ENCODE peak calls at places on chromosomes 13 and 19, in four cellular contexts. V is HepG2, D is GM12878, S is K562. Z is an unnamed sample.

GRCh38 chr13:79901336-79901735 is 420.4 kb downstream of the NDFIP2 start:
- DNase-seq in V (no peak), D (no peak), S (no peak), Z (no peak)

GRCh38 chr19:55232986-55233385 is 4.4 kb upstream of the TMEM86B start:
- DNase-seq in V (no peak), D (no peak), S (no peak), Z (no peak)

GRCh38 chr13:20431080-20431479 is 94.6 kb downstream of the CRYL1 start:
- DNase-seq in V (no peak), D (no peak), S (no peak), Z (no peak)

GRCh38 chr13:35499131-35500051 is 22.9 kb upstream of the MAB21L1 start:
- DNase-seq in V (no peak), D (no peak), S (no peak), Z (no peak)

GRCh38 chr19:31616031-31616430 is 266.8 kb upstream of the TSHZ3 start:
- DNase-seq in V (no peak), D (no peak), S (no peak), Z (no peak)

GRCh38 chr13:99087130-99087953 is 109.5 kb upstream of the DOCK9 start:
- DNase-seq in V (peak), D (peak), S (peak), Z (peak)

GRCh38 chr13:112056739-112057433 is 10.1 kb upstream of the SOX1 start:
- DNase-seq in V (no peak), D (no peak), S (no peak), Z (peak)

GRCh38 chr13:27534108-27534975 is 84.0 kb upstream of the MTIF3 start:
- DNase-seq in V (no peak), D (no peak), S (no peak), Z (no peak)

GRCh38 chr19:15813916-15814315 is 1.5 kb downstream of the OR10H1 start:
- DNase-seq in V (no peak), D (no peak), S (no peak), Z (no peak)

GRCh38 chr13:43567608-43568007 is 219.2 kb downstream of the ENOX1 start:
- DNase-seq in V (no peak), D (no peak), S (no peak), Z (no peak)

GRCh38 chr19:16902545-16902944 is 13.7 kb downstream of the F2RL3 start:
- DNase-seq in V (no peak), D (no peak), S (no peak), Z (no peak)

GRCh38 chr19:55657004-55657747 is 2.3 kb downstream of the U2AF2 start:
- DNase-seq in V (no peak), D (no peak), S (no peak), Z (no peak)

GRCh38 chr13:97338571-97338970 is 95.4 kb upstream of the RAP2A start:
- DNase-seq in V (no peak), D (no peak), S (no peak), Z (no peak)

GRCh38 chr13:48493851-48494250 is 39.0 kb downstream of the RCBTB2 start:
- DNase-seq in V (no peak), D (no peak), S (no peak), Z (no peak)

GRCh38 chr19:14525729-14526128 is 3.7 kb upstream of the TECR start:
- DNase-seq in V (no peak), D (no peak), S (no peak), Z (no peak)
- TF ChIP-seq ZBTB33 in V (no peak), D (no peak), S (no peak), Z (no peak)

GRCh38 chr19:5539431-5539833 is 28.3 kb downstream of the TINCR start:
- DNase-seq in V (no peak), D (no peak), S (no peak), Z (peak)

GRCh38 chr19:5533257-5533656 is 34.5 kb downstream of the TINCR start:
- DNase-seq in V (no peak), D (no peak), S (no peak), Z (no peak)

GRCh38 chr19:5534787-5535586 is 32.8 kb downstream of the TINCR start:
- DNase-seq in V (no peak), D (no peak), S (peak), Z (peak)

GRCh38 chr19:5537870-5538269 is 29.9 kb downstream of the TINCR start:
- DNase-seq in V (no peak), D (no peak), S (no peak), Z (no peak)

GRCh38 chr19:5536337-5536894 is 31.3 kb downstream of the TINCR start:
- DNase-seq in V (no peak), D (no peak), S (peak), Z (peak)
- TF ChIP-seq EP300 in V (no peak), D (no peak), S (no peak), Z (no peak)

DNA sequence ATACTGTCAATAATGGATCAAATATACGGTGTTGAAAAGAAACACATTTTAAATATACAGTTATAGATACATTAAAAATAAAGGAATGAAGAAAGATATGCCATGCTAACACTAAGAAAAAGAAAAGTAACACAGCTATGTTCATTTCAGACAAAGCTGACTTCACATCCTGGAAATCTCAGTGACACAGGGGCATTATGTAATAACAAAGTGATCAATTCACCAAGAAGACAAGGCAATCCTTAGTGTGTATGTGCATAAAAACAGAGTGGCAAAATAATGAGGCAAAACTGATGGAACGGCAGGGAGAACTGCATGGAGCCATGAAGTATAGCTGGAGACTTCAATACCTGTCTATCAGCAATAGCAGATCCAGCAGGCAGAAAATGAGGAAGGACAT is 13.1 kb downstream of the ZNF14 start:
- DNase-seq in V (no peak), D (no peak), S (no peak), Z (no peak)
- TF ChIP-seq ZBTB33 in V (no peak), D (no peak), S (no peak), Z (no peak)

DNA sequence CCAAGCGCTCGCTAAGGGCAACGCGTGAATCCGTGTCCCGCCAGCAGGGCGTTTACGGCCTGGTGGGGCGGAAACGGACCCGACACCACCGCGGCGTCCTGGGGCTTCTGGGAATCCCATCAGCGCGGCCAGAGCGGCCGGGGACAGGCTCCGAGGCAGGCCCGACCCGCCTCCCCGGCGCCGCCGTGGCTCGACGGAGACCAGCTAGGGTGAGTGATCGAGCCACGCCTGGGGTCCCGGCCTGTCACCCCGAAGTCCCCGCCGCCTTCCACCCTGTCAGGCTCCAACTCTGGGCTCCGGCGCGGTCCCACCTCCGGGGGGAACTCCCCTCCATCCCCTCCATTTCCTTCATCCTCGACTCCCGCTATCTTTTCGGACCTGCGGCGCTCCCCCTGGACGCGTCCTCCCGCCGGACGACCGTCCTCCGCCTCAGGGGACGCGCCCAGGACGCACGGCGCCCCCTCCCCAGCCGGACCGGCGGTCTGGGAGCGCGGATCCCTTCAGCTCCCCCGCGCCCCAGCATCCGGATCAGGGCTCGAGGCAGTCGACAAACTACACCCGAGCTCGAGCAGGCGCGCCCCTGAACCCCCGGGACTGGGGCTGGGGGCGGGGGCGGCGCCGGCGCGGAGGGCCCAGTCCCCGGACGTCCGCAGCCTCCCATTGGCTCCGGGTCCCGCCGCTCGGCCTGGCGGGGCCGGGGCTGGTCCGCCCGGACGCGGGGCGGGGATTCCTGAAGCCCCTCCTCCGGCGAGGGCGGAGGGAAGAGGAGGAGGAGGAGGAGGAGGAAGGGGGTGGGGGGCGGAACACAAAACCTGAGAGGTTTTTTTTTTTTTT is 643 bp upstream of the BICRA start:
- DNase-seq in V (peak), D (peak), S (peak), Z (peak)
- TF ChIP-seq EP300 in V (peak), D (no peak), S (no peak), Z (no peak)

GRCh38 chr19:3028305-3029069 is 593 bp downstream of the TLE2 start:
- DNase-seq in V (no peak), D (no peak), S (no peak), Z (no peak)
- TF ChIP-seq ZBTB33 in V (no peak), D (no peak), S (no peak), Z (no peak)

Z was measured in SK-N-SH.